ENCODE peak calls at places on chromosome 2, in nine cellular contexts. P, K, W, H, X, S, G, B and A are unnamed samples.

GRCh38 chr2:178428396-178428806 is 22.6 kb downstream of the PRKRA start:
- DNase-seq in P (no peak), K (peak; percentile 63), W (no peak), H (no peak), X (no peak), S (no peak), G (no peak), B (no peak), A (no peak)

GRCh38 chr2:216339456-216340279 is 32.6 kb downstream of the MARCHF4 start:
- DNase-seq in P (peak; percentile 76), K (no peak), W (no peak), H (peak; percentile 23), X (peak; percentile 94), S (peak; percentile 71), G (peak; percentile 44), B (peak; percentile 63), A (no peak)

GRCh38 chr2:26621469-26622199 is 19.5 kb downstream of the CIB4 start:
- DNase-seq in P (no peak), K (no peak), W (no peak), H (no peak), X (no peak), S (no peak), G (no peak), B (peak; percentile 26), A (no peak)

GRCh38 chr2:28294451-28294850 is 98.2 kb upstream of the FOSL2 start:
- DNase-seq in P (no peak), K (no peak), W (no peak), H (no peak), X (no peak), S (no peak), G (no peak), B (no peak), A (no peak)

GRCh38 chr2:19664651-19665050 is 237.1 kb downstream of the TTC32 start:
- DNase-seq in P (no peak), K (no peak), W (no peak), H (no peak), X (peak; percentile 59), S (peak; percentile 69), G (no peak), B (no peak), A (no peak)

GRCh38 chr2:115183144-115183543 is 740.7 kb downstream of the DPP10 start:
- DNase-seq in P (no peak), K (no peak), W (no peak), H (no peak), X (no peak), S (no peak), G (no peak), B (no peak), A (no peak)

GRCh38 chr2:177076636-177077179 is 135.9 kb upstream of the HNRNPA3 start:
- DNase-seq in P (no peak), K (no peak), W (no peak), H (no peak), X (no peak), S (no peak), G (no peak), B (no peak), A (no peak)

GRCh38 chr2:15159751-15160177 is 401.4 kb downstream of the NBAS start:
- DNase-seq in P (peak; percentile 76), K (no peak), W (peak; percentile 46), H (peak; percentile 59), X (peak; percentile 70), S (peak; percentile 57), G (no peak), B (peak; percentile 79), A (no peak)

GRCh38 chr2:10369269-10370255 is 66.9 kb downstream of the HPCAL1 start:
- DNase-seq in P (no peak), K (peak; percentile 85), W (no peak), H (no peak), X (no peak), S (no peak), G (no peak), B (no peak), A (no peak)

GRCh38 chr2:208142925-208143799 is 2.8 kb downstream of the CRYGB start:
- DNase-seq in P (no peak), K (no peak), W (no peak), H (no peak), X (no peak), S (no peak), G (no peak), B (no peak), A (no peak)

GRCh38 chr2:127525692-127526141 is 572 bp downstream of the IWS1 start:
- DNase-seq in P (no peak), K (peak; percentile 23), W (peak; percentile 54), H (peak; percentile 26), X (peak; percentile 74), S (peak; percentile 56), G (no peak), B (peak; percentile 71), A (no peak)

GRCh38 chr2:97718051-97718882 is 4.9 kb downstream of the ZAP70 start:
- DNase-seq in P (no peak), K (no peak), W (peak; percentile 60), H (no peak), X (no peak), S (no peak), G (no peak), B (no peak), A (no peak)

GRCh38 chr2:146597291-146597690 is 1247.5 kb upstream of the ACVR2A start:
- DNase-seq in P (no peak), K (no peak), W (no peak), H (no peak), X (no peak), S (no peak), G (no peak), B (no peak), A (no peak)

DNA sequence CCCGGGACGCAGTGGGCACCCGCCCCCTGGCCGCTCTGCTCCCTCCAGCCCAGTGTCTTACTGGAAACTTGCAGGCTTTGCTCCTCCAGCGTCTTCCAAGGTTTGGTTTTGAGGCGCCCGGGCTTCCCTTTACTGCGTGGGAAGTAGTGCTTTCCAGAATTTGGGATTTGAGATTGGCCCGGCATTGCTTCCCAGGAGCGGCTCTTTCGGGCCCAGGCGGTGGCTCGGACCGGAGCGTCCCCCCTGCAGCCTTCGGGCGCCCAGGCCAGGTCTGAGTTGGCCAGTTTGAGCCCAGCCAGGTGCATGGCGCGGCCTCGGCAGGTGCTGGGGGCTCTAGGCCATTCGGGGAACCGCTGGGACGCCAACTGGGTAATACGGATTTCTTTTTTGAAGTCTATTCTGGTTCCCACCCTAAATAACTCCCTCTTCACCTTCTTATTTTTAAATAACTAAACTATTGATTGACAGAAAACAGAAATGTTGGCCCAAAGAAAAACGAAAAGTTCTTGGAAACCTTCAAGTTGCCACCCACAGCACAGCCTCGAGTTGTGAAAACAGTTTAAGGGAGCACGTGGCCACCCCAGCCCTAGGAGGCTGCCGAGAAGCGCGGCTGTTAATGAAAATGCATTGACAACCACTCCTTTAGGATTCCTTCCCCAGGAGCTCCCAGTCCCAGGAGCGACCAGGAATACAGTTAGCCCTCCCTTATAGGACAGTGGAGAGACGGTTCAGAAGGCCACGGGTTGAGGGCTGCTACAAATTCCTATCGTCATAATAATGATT is 766 bp downstream of the SNTG2 start:
- DNase-seq in P (no peak), K (no peak), W (no peak), H (no peak), X (no peak), S (no peak), G (no peak), B (no peak), A (no peak)
- H3K4me3 ChIP-seq in P (peak overlapping the region; percentile 41), K (no peak overlapping the region), W (no peak overlapping the region), H (no peak overlapping the region), X (no peak overlapping the region), S (no peak overlapping the region), G (peak overlapping the region; percentile 59), B (peak overlapping the region; percentile 56), A (no peak overlapping the region)

DNA sequence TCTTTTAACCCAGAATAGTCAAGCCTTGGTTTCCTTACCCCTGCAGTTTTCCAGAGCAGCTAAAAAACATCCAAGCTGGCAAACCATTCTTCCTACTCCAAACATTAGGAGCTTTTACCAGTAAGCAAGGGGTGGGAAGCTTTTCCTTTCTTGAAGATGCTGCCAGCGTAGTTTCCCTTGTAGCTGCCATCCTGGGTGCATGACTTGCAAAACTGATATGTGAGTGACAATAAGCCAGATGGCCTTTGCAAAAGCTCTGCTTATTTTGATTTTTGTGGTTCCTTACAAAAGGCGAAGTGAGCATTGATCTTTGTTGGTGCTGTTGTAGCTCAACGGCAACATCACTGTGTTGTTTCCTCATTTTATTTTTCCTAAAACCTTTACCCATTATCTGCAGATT is 138.8 kb downstream of the WDSUB1 start:
- DNase-seq in P (no peak), K (no peak), W (no peak), H (no peak), X (no peak), S (no peak), G (no peak), B (no peak), A (no peak)
- TF ChIP-seq CTCF in P (no peak), K (no peak), W (no peak), H (no peak), X (no peak), S (no peak), G (no peak), B (no peak), A (no peak)

GRCh38 chr2:54557601-54558187 is 101.6 kb downstream of the SPTBN1 start:
- DNase-seq in P (peak; percentile 70), K (peak; percentile 58), W (peak; percentile 81), H (peak; percentile 85), X (peak; percentile 42), S (peak; percentile 51), G (no peak), B (no peak), A (no peak)

GRCh38 chr2:54556659-54557121 is 100.6 kb downstream of the SPTBN1 start:
- DNase-seq in P (peak; percentile 37), K (no peak), W (no peak), H (no peak), X (peak; percentile 95), S (peak; percentile 96), G (no peak), B (peak; percentile 77), A (no peak)

GRCh38 chr2:54558188-54558975 is 102.3 kb downstream of the SPTBN1 start:
- DNase-seq in P (peak; percentile 90), K (peak; percentile 76), W (peak; percentile 81), H (peak; percentile 78), X (peak; percentile 59), S (peak; percentile 61), G (no peak), B (peak; percentile 76), A (no peak)

GRCh38 chr2:54558976-54559410 is 102.9 kb downstream of the SPTBN1 start:
- DNase-seq in P (no peak), K (peak; percentile 39), W (peak; percentile 48), H (no peak), X (no peak), S (no peak), G (no peak), B (no peak), A (no peak)

DNA sequence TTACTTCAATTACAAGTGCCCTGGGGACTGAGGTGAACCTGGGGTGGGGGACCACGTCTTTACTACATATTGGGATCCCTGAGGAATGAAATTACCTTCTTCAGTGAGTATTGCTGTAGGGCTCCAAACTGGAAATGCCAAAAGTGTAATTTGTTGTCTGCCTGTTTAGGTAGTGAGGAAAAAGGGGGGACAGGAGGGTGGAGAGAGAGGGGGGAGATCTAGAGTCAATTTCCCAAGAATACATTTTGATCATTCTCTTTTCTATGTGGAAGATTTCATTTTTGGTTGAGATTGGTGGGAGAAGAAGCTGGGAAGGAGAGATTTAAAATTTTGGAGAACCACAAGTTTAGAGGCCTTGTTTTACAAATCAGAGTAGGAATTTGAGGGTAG is 101.1 kb downstream of the SPTBN1 start:
- DNase-seq in P (peak; percentile 65), K (no peak), W (no peak), H (no peak), X (no peak), S (no peak), G (no peak), B (no peak), A (no peak)
- H3K4me3 ChIP-seq in P (peak overlapping the region; percentile 85), K (peak overlapping the region; percentile 78), W (peak overlapping the region; percentile 97), H (peak overlapping the region; percentile 67), X (no peak overlapping the region), S (peak overlapping the region; percentile 85), G (no peak overlapping the region), B (peak overlapping the region; percentile 70), A (peak overlapping the region; percentile 92)

GRCh38 chr2:199806179-199806578 is 44.8 kb downstream of the FTCDNL1 start:
- DNase-seq in P (no peak), K (no peak), W (no peak), H (no peak), X (peak; percentile 27), S (peak; percentile 6), G (no peak), B (peak; percentile 14), A (no peak)
- TF ChIP-seq CTCF in P (no peak), K (no peak), W (no peak), H (no peak), X (no peak), S (no peak), G (no peak), B (no peak), A (no peak)